ENCODE peak calls at places on chromosomes 1 and 21, in nine cellular contexts. C is AG09309, P is stomach, A is astrocyte of the spinal cord, N is suprapubic skin, L is uterus, S is GM12865, Q is lung, J is fibroblast of villous mesenchyme. D is an unnamed sample.

GRCh38 chr1:234089396-234089795 is 184.9 kb downstream of the SLC35F3 start:
- DNase-seq in P (no peak), S (no peak), Q (no peak), A (no peak), C (no peak), L (no peak), N (no peak), J (no peak), D (no peak)

GRCh38 chr21:44618909-44619308 is 7.0 kb downstream of the KRTAP10-8 start:
- DNase-seq in L (no peak), J (no peak), C (no peak), N (no peak), Q (no peak), S (no peak), P (no peak), A (no peak), D (no peak)

GRCh38 chr1:7233646-7234470 is 448.6 kb downstream of the CAMTA1 start:
- DNase-seq in Q (no peak), S (no peak), J (no peak), N (no peak), L (no peak), C (no peak), A (no peak), P (no peak), D (no peak)

GRCh38 chr1:109786531-109787021 is 22.9 kb upstream of the EPS8L3 start:
- DNase-seq in Q (no peak), L (peak), C (no peak), A (no peak), N (peak), S (no peak), P (peak), J (peak), D (peak)

GRCh38 chr1:103788377-103788776 is 38.7 kb downstream of the AMY1C start:
- DNase-seq in L (no peak), P (no peak), Q (no peak), A (peak), S (peak), J (peak), C (no peak), N (no peak), D (no peak)

GRCh38 chr1:94072840-94073516 is 48.0 kb downstream of the ABCA4 start:
- DNase-seq in S (no peak), P (no peak), A (no peak), N (no peak), C (no peak), Q (no peak), L (no peak), J (no peak), D (no peak)

GRCh38 chr1:173161510-173162221 is 45.5 kb downstream of the TNFSF4 start:
- DNase-seq in N (no peak), L (no peak), S (no peak), P (no peak), A (peak), C (peak), J (peak), Q (no peak), D (peak)

GRCh38 chr1:93822710-93823425 is 56.1 kb downstream of the DNTTIP2 start:
- DNase-seq in Q (no peak), A (no peak), J (no peak), L (no peak), N (no peak), P (no peak), C (no peak), S (no peak), D (no peak)

GRCh38 chr1:222004784-222005183 is 262.9 kb upstream of the DUSP10 start:
- DNase-seq in Q (no peak), A (no peak), P (no peak), N (no peak), L (no peak), C (no peak), S (no peak), J (no peak), D (no peak)

GRCh38 chr1:14869197-14869596 is 270.7 kb downstream of the KAZN start:
- DNase-seq in A (peak), L (no peak), P (no peak), Q (no peak), C (no peak), S (no peak), J (no peak), N (no peak), D (no peak)

GRCh38 chr1:67582625-67583461 is 102.2 kb upstream of the GADD45A start:
- DNase-seq in A (peak), C (no peak), N (no peak), J (no peak), P (no peak), Q (no peak), L (no peak), S (no peak), D (no peak)

GRCh38 chr1:202085682-202086373 is 36.9 kb upstream of the GPR37L1 start:
- DNase-seq in C (no peak), J (peak), P (peak), L (no peak), Q (no peak), A (no peak), N (no peak), S (no peak), D (peak)

GRCh38 chr1:200916152-200916551 is 21.5 kb downstream of the INAVA start:
- DNase-seq in Q (no peak), J (no peak), C (no peak), P (no peak), N (no peak), S (no peak), A (no peak), L (no peak), D (no peak)

GRCh38 chr1:239920214-239920613 is 171.5 kb upstream of the FMN2 start:
- DNase-seq in N (no peak), A (no peak), Q (no peak), C (no peak), L (no peak), P (no peak), S (no peak), J (no peak), D (no peak)

GRCh38 chr1:226123591-226124471 is 61.3 kb downstream of the H3-3A start:
- DNase-seq in Q (no peak), A (no peak), N (peak), P (peak), L (no peak), S (no peak), J (no peak), C (no peak), D (no peak)

GRCh38 chr1:17438977-17439249 is 564 bp downstream of the RCC2 start:
- DNase-seq in S (no peak), N (no peak), J (no peak), C (no peak), Q (no peak), A (no peak), L (no peak), P (no peak), D (no peak)

DNA sequence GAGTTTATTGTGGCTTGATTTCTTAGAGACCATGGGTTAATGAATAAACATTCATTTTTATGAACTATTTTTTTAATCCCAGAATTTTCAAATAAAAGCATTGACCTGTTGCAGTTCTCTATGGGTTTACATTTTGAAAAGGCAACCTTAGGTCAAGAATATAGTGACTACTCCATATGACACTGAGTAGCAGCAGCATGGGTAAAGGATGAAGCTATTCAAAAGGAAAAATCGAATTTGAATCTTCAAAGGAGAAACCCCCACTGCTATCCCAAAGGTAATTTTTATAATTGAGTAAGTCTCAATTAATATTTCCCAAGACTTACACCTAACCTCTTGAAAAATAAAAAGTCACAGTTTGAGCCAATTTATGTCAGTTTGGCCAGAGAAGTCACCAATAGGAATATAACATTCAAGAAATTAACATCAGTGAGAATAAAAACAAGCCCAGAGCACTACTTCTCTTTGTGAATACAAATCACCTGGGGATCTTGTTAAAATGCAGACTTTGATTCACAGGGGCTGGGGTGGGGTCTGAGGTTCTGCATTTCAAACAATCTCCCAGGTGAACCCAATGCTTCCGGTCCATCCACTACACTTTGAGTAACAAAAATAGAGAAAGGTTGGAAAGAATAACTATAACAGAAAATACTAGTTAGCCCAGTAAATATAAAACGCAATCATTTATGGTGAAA is 39.8 kb downstream of the USP1 start:
- DNase-seq in L (no peak), Q (no peak), N (no peak), A (no peak), J (no peak), C (no peak), S (no peak), P (no peak), D (no peak)
- H3K4me3 ChIP-seq in L (no peak), Q (no peak), N (no peak), A (no peak), J (no peak), C (no peak), S (no peak), P (no peak), D (no peak)

DNA sequence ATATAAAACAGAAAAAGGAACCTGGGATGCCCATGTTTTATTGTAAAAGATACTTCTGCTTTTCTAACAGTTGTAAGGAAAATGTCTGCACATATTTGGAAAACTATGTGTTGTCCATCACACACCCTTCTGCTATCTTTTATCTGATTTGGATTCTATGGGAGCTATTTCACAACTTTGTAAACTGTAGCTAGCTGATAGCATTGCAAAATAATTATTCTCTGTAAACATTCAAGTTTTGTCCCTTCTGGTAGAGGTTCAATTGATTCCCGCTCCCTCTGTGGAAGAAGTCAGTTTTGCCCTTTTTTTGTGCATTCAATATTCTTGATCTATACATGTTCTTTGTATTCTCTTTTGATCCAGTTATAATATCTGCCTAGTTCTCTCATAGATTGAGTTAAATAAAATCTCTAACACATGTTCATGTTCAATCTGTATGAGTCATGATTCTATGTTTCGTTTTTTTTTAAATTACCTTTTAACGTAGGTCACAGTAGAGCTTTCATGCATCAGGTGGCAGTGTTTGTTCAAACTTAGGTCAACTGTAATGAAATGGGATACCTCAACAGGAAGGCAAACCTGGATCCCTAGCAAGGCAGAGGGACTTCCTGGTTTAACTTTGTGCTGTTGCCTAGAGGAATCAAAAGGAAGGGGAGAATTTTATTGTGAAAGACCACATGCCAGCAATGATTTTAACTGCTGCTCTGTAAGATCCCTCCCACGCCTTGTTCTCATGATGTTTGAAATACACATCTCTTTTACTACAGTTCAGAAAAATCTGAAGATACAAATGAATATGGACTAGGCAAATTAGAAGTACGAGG is 26.0 kb upstream of the BCL9 start:
- DNase-seq in P (peak), Q (peak), L (peak), A (peak), C (no peak), J (peak), N (no peak), S (no peak), D (peak)
- TF ChIP-seq CTCF in P (no peak), Q (no peak), L (peak), A (no peak), C (no peak), J (no peak), N (no peak), S (no peak), D (no peak)

GRCh38 chr1:212423879-212424278 is 8.8 kb upstream of the NENF start:
- DNase-seq in P (no peak), C (no peak), A (no peak), N (no peak), J (no peak), Q (no peak), L (no peak), S (no peak), D (no peak)
- H3K4me3 ChIP-seq in P (no peak), C (no peak), A (no peak), N (no peak), J (no peak), Q (no peak), L (no peak), S (no peak), D (no peak)

GRCh38 chr1:34924759-34925555 is 4.5 kb downstream of the DLGAP3 start:
- DNase-seq in P (peak), L (peak), A (peak), Q (peak), S (peak), N (no peak), C (peak), J (peak), D (peak)
- TF ChIP-seq CTCF in P (no peak), L (no peak), A (no peak), Q (no peak), S (no peak), N (no peak), C (no peak), J (no peak), D (no peak)

GRCh38 chr1:117138556-117138955 is 17.0 kb upstream of the TRIM45 start:
- DNase-seq in Q (no peak), N (no peak), S (no peak), J (no peak), A (no peak), C (no peak), P (no peak), L (no peak), D (no peak)
- H3K4me3 ChIP-seq in Q (no peak), N (no peak), S (no peak), J (no peak), A (no peak), C (no peak), P (no peak), L (no peak), D (no peak)

GRCh38 chr1:52032785-52033131 is 852 bp downstream of the KTI12 start:
- DNase-seq in J (peak), N (peak), C (no peak), S (peak), A (peak), Q (peak), P (peak), L (peak), D (peak)
- TF ChIP-seq CTCF in J (no peak), N (no peak), C (no peak), S (no peak), A (no peak), Q (no peak), P (no peak), L (no peak), D (no peak)

DNA sequence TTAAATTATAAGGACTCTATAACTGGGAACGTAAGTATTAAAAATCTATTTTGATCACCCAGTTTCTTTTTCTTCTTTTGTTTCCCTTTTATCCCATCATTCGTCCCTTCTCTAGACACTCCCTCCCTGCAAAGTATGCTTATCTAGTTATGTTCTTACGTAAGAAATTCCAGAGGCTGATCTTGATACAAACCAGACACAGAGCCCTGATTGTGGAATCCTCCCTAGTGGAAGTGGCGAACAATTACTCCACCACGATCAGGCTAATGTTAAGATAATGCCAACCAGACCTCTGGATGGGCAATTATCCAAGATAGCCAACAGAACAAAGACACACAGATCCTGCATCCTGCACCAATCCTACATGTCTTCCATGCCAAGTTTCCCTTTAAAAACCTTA is 1557.4 kb downstream of the PLA2G4A start:
- DNase-seq in S (no peak), C (no peak), L (no peak), P (no peak), N (no peak), Q (no peak), J (peak), A (no peak), D (peak)
- H3K4me3 ChIP-seq in S (no peak), C (no peak), L (no peak), P (no peak), N (no peak), Q (no peak), J (no peak), A (no peak), D (no peak)

GRCh38 chr1:203422116-203422515 is 53.5 kb upstream of the PRELP start:
- DNase-seq in Q (no peak), N (no peak), S (no peak), L (no peak), P (no peak), J (no peak), C (no peak), A (no peak), D (no peak)
- TF ChIP-seq CTCF in Q (no peak), N (no peak), S (no peak), L (no peak), P (no peak), J (no peak), C (no peak), A (no peak), D (no peak)